ENCODE peak calls at places on chromosomes 11 and 22, in five cellular contexts. T, M, X, B and Q are unnamed samples.

GRCh38 chr11:5922749-5923426 is 19.2 kb upstream of the OR56A3 start:
- DNase-seq in T (peak), M (no peak), X (no peak), B (peak), Q (no peak)

GRCh38 chr22:23064381-23065068 is 5.8 kb upstream of the GNAZ start:
- DNase-seq in T (no peak), M (no peak), X (no peak), B (no peak), Q (no peak)

GRCh38 chr11:76030286-76030685 is 176.0 kb downstream of the WNT11 start:
- DNase-seq in T (no peak), M (no peak), X (no peak), B (no peak), Q (no peak)

GRCh38 chr11:116499396-116500001 is 273.3 kb downstream of the BUD13 start:
- DNase-seq in T (peak), M (peak), X (no peak), B (peak), Q (peak)

GRCh38 chr11:34603129-34604001 is 17.5 kb upstream of the EHF start:
- DNase-seq in T (no peak), M (no peak), X (no peak), B (peak), Q (no peak)

GRCh38 chr22:40605676-40606250 is 30.8 kb downstream of the MRTFA start:
- DNase-seq in T (no peak), M (no peak), X (no peak), B (peak), Q (no peak)

GRCh38 chr11:122093731-122094130 is 22.3 kb downstream of the BLID start:
- DNase-seq in T (no peak), M (no peak), X (no peak), B (no peak), Q (no peak)

GRCh38 chr22:29810156-29810555 is 27.9 kb downstream of the ASCC2 start:
- DNase-seq in T (no peak), M (no peak), X (no peak), B (no peak), Q (no peak)

GRCh38 chr11:2741377-2742131 is 41.8 kb upstream of the KCNQ1OT1 start:
- DNase-seq in T (no peak), M (no peak), X (no peak), B (no peak), Q (no peak)

GRCh38 chr22:31347251-31348008 is 1.3 kb upstream of the PATZ1 start:
- DNase-seq in T (peak), M (peak), X (peak), B (peak), Q (peak)

GRCh38 chr11:59891781-59892181 is 13.2 kb downstream of the OOSP3 start:
- DNase-seq in T (no peak), M (no peak), X (no peak), B (no peak), Q (no peak)

GRCh38 chr11:541433-541885 is 4.1 kb downstream of the LRRC56 start:
- DNase-seq in T (no peak), M (no peak), X (no peak), B (no peak), Q (no peak)

GRCh38 chr11:134756811-134757540 is 344.9 kb upstream of the B3GAT1 start:
- DNase-seq in T (no peak), M (no peak), X (no peak), B (no peak), Q (no peak)

GRCh38 chr11:13595166-13595565 is 73.3 kb upstream of the FAR1 start:
- DNase-seq in T (no peak), M (no peak), X (no peak), B (no peak), Q (no peak)

GRCh38 chr22:20430641-20431519 is 6.7 kb downstream of the SCARF2 start:
- DNase-seq in T (peak), M (peak), X (no peak), B (peak), Q (peak)

GRCh38 chr22:43630451-43630850 is 181.7 kb downstream of the EFCAB6 start:
- DNase-seq in T (no peak), M (no peak), X (no peak), B (no peak), Q (no peak)

GRCh38 chr11:115297330-115297729 is 206.9 kb downstream of the CADM1 start:
- DNase-seq in T (no peak), M (no peak), X (no peak), B (no peak), Q (peak)

GRCh38 chr11:130908770-130909625 is 7.3 kb downstream of the SNX19 start:
- DNase-seq in T (no peak), M (no peak), X (no peak), B (no peak), Q (no peak)

GRCh38 chr11:32153747-32154146 is 62.9 kb downstream of the RCN1 start:
- DNase-seq in T (no peak), M (no peak), X (no peak), B (no peak), Q (no peak)

GRCh38 chr22:46349681-46350080 is 14.2 kb downstream of the TRMU start:
- DNase-seq in T (no peak), M (no peak), X (no peak), B (no peak), Q (no peak)

GRCh38 chr11:28702871-28703270 is 594.7 kb downstream of the METTL15 start:
- DNase-seq in T (no peak), M (no peak), X (no peak), B (no peak), Q (no peak)

GRCh38 chr11:123434262-123434661 is 4.2 kb downstream of the GRAMD1B start:
- DNase-seq in T (peak), M (no peak), X (no peak), B (no peak), Q (peak)

GRCh38 chr22:23689414-23689813 is 1.4 kb upstream of the RGL4 start:
- DNase-seq in T (no peak), M (no peak), X (no peak), B (no peak), Q (no peak)

GRCh38 chr11:113283881-113284280 is 30.5 kb upstream of the TTC12 start:
- DNase-seq in T (no peak), M (no peak), X (no peak), B (no peak), Q (no peak)

GRCh38 chr11:91932151-91932821 is 292.3 kb upstream of the FAT3 start:
- DNase-seq in T (no peak), M (no peak), X (no peak), B (no peak), Q (peak)

GRCh38 chr22:39290724-39291161 is 28.7 kb downstream of the RPL3 start:
- DNase-seq in T (no peak), M (no peak), X (no peak), B (no peak), Q (peak)

GRCh38 chr11:87840786-87841185 is 334.5 kb downstream of the RAB38 start:
- DNase-seq in T (no peak), M (no peak), X (no peak), B (no peak), Q (no peak)

GRCh38 chr11:1778141-1778911 is 14.6 kb upstream of the CTSD start:
- DNase-seq in T (no peak), M (no peak), X (no peak), B (no peak), Q (no peak)

GRCh38 chr22:19811811-19812771 is 42.6 kb downstream of the GNB1L start:
- DNase-seq in T (no peak), M (no peak), X (no peak), B (no peak), Q (peak)

GRCh38 chr22:40703174-40703573 is 23.9 kb downstream of the MCHR1 start:
- DNase-seq in T (no peak), M (no peak), X (no peak), B (no peak), Q (peak)

GRCh38 chr11:134565343-134565891 is 153.4 kb upstream of the B3GAT1 start:
- DNase-seq in T (no peak), M (no peak), X (no peak), B (no peak), Q (no peak)

GRCh38 chr11:76849376-76849775 is 11.3 kb upstream of the ACER3 start:
- DNase-seq in T (no peak), M (no peak), X (no peak), B (no peak), Q (no peak)

GRCh38 chr22:47248925-47249324 is 486.5 kb downstream of the TBC1D22A start:
- DNase-seq in T (no peak), M (no peak), X (no peak), B (no peak), Q (no peak)

GRCh38 chr22:25120093-25120561 is 79.5 kb upstream of the CRYBB3 start:
- DNase-seq in T (no peak), M (no peak), X (no peak), B (peak), Q (peak)

GRCh38 chr22:19823638-19824196 is 31.0 kb downstream of the GNB1L start:
- DNase-seq in T (no peak), M (no peak), X (no peak), B (no peak), Q (peak)